ENCODE peak calls at places on chromosomes 1 and 21, in five cellular contexts. R is Calu3; P is mesenteric fat pad; T is choroid plexus epithelial cell; B is stimulated activated CD8-positive, alpha-beta memory T cell treated with anti-CD3 and anti-CD28 coated beads, Interleukin-12 subunit alpha, Interleukin-12 subunit beta, amount 100 ng/mL, for 4 hours. J is an unnamed sample.

GRCh38 chr1:165235777-165236285 is 120.7 kb downstream of the LMX1A start:
- DNase-seq in R (peak), P (no peak), T (no peak), B (no peak), J (no peak)

GRCh38 chr1:180241716-180242544 is 11.9 kb downstream of the LHX4 start:
- DNase-seq in R (no peak), P (no peak), T (peak), B (no peak), J (no peak)

GRCh38 chr1:198598796-198599321 is 40.0 kb upstream of the PTPRC start:
- DNase-seq in R (no peak), P (no peak), T (no peak), B (no peak), J (no peak)

GRCh38 chr1:27704958-27705357 is 20.8 kb upstream of the FAM76A start:
- DNase-seq in R (no peak), P (no peak), T (no peak), B (no peak), J (no peak)

GRCh38 chr1:168279253-168279652 is 1.4 kb upstream of the TBX19 start:
- DNase-seq in R (no peak), P (no peak), T (no peak), B (no peak), J (no peak)

GRCh38 chr1:223394242-223394641 is 1.0 kb downstream of the CCDC185 start:
- DNase-seq in R (no peak), P (no peak), T (no peak), B (no peak), J (no peak)

GRCh38 chr1:196410768-196411167 is 197.5 kb downstream of the KCNT2 start:
- DNase-seq in R (no peak), P (no peak), T (no peak), B (no peak), J (no peak)

GRCh38 chr1:167491586-167492408 is 26.5 kb downstream of the CD247 start:
- DNase-seq in R (no peak), P (no peak), T (no peak), B (no peak), J (no peak)

GRCh38 chr1:164263540-164263939 is 295.4 kb upstream of the PBX1 start:
- DNase-seq in R (no peak), P (no peak), T (no peak), B (no peak), J (no peak)

GRCh38 chr1:91014475-91014874 is 7.4 kb downstream of the ZNF644 start:
- DNase-seq in R (peak), P (no peak), T (no peak), B (no peak), J (peak)

GRCh38 chr1:241640867-241641542 is 836 bp upstream of the CHML start:
- DNase-seq in R (no peak), P (no peak), T (peak), B (no peak), J (peak)

GRCh38 chr21:46459356-46460112 is 843 bp downstream of the DIP2A start:
- DNase-seq in R (peak), P (peak), T (peak), B (no peak), J (no peak)

GRCh38 chr1:72129869-72130268 is 152.5 kb downstream of the NEGR1 start:
- DNase-seq in R (no peak), P (no peak), T (no peak), B (no peak), J (no peak)

GRCh38 chr1:154158307-154159125 is 3.6 kb upstream of the NUP210L start:
- DNase-seq in R (no peak), P (no peak), T (no peak), B (no peak), J (no peak)